ENCODE peak calls at places on chromosomes 16 and 17, in eight cellular contexts. I, X, G, N, P, R, F and H are unnamed samples.

GRCh38 chr17:83119987-83120864 is 40.8 kb downstream of the METRNL start:
- DNase-seq in I (no peak), X (no peak), G (no peak), N (no peak), P (no peak), R (peak), F (no peak), H (no peak)

GRCh38 chr17:753407-753806 is 1.3 kb upstream of the GEMIN4 start:
- DNase-seq in I (no peak), X (no peak), G (no peak), N (no peak), P (no peak), R (no peak), F (no peak), H (no peak)

GRCh38 chr16:3945751-3946603 is 65.5 kb upstream of the CREBBP start:
- DNase-seq in I (peak), X (peak), G (peak), N (no peak), P (no peak), R (no peak), F (no peak), H (peak)

GRCh38 chr16:51139568-51139967 is 11.5 kb downstream of the SALL1 start:
- DNase-seq in I (no peak), X (no peak), G (no peak), N (no peak), P (no peak), R (no peak), F (no peak), H (no peak)

GRCh38 chr16:14401839-14402115 is 228.3 kb downstream of the PARN start:
- DNase-seq in I (peak), X (peak), G (no peak), N (no peak), P (no peak), R (no peak), F (no peak), H (peak)

GRCh38 chr17:43392397-43392796 is 6.4 kb upstream of the ARL4D start:
- DNase-seq in I (no peak), X (no peak), G (no peak), N (no peak), P (no peak), R (no peak), F (no peak), H (no peak)

GRCh38 chr16:1296688-1297412 is 12.6 kb upstream of the UBE2I start:
- DNase-seq in I (peak), X (no peak), G (no peak), N (no peak), P (no peak), R (no peak), F (no peak), H (peak)

GRCh38 chr17:21044971-21045370 is 2.2 kb upstream of the USP22 start:
- DNase-seq in I (no peak), X (no peak), G (no peak), N (no peak), P (no peak), R (no peak), F (no peak), H (no peak)

GRCh38 chr16:85935391-85935956 is 36.5 kb downstream of the IRF8 start:
- DNase-seq in I (no peak), X (no peak), G (no peak), N (no peak), P (no peak), R (no peak), F (no peak), H (no peak)

GRCh38 chr17:78242024-78242742 is 10.8 kb downstream of the TMEM235 start:
- DNase-seq in I (no peak), X (no peak), G (no peak), N (no peak), P (no peak), R (no peak), F (no peak), H (peak)

GRCh38 chr17:81460856-81461460 is 51.6 kb downstream of the ACTG1 start:
- DNase-seq in I (no peak), X (no peak), G (no peak), N (no peak), P (no peak), R (no peak), F (no peak), H (no peak)

GRCh38 chr17:9239821-9240658 is 218.7 kb downstream of the NTN1 start:
- DNase-seq in I (peak), X (peak), G (peak), N (peak), P (peak), R (peak), F (peak), H (peak)

GRCh38 chr16:48081656-48082055 is 74.1 kb downstream of the ABCC12 start:
- DNase-seq in I (peak), X (peak), G (peak), N (no peak), P (no peak), R (no peak), F (no peak), H (peak)

GRCh38 chr16:75589301-75589700 is 23.1 kb downstream of the GABARAPL2 start:
- DNase-seq in I (no peak), X (no peak), G (no peak), N (no peak), P (no peak), R (no peak), F (no peak), H (peak)

GRCh38 chr16:53509906-53510703 is 7.1 kb upstream of the AKTIP start:
- DNase-seq in I (peak), X (peak), G (no peak), N (no peak), P (peak), R (peak), F (peak), H (peak)